ENCODE peak calls at places on chromosomes 3 and 15, in nine cellular contexts. Z, P, I, J, K, Y, M, W and F are unnamed samples.

GRCh38 chr15:81296673-81297072 is 27.3 kb downstream of the STARD5 start:
- DNase-seq in Z (peak; percentile 53), P (no peak), I (no peak), J (no peak), K (no peak), Y (no peak), M (peak; percentile 61), W (no peak), F (no peak)

GRCh38 chr15:32053717-32054116 is 23.4 kb downstream of the CHRNA7 start:
- DNase-seq in Z (no peak), P (no peak), I (no peak), J (no peak), K (no peak), Y (no peak), M (no peak), W (no peak), F (no peak)

GRCh38 chr3:190941694-190942280 is 79.3 kb upstream of the GMNC start:
- DNase-seq in Z (no peak), P (no peak), I (no peak), J (no peak), K (no peak), Y (no peak), M (no peak), W (no peak), F (no peak)

GRCh38 chr3:9226326-9226725 is 23.1 kb downstream of the SRGAP3 start:
- DNase-seq in Z (no peak), P (no peak), I (no peak), J (peak; percentile 69), K (no peak), Y (peak; percentile 75), M (peak; percentile 46), W (peak; percentile 88), F (peak; percentile 31)

GRCh38 chr3:83496459-83496858 is 1462.3 kb upstream of the CADM2 start:
- DNase-seq in Z (no peak), P (no peak), I (no peak), J (no peak), K (no peak), Y (no peak), M (no peak), W (no peak), F (no peak)

GRCh38 chr3:165518346-165518745 is 318.9 kb downstream of the BCHE start:
- DNase-seq in Z (no peak), P (no peak), I (no peak), J (peak; percentile 34), K (no peak), Y (peak; percentile 1), M (no peak), W (peak; percentile 13), F (no peak)

GRCh38 chr15:81492303-81492702 is 118.3 kb upstream of the TMC3 start:
- DNase-seq in Z (peak; percentile 25), P (no peak), I (no peak), J (peak; percentile 23), K (no peak), Y (peak; percentile 56), M (no peak), W (peak; percentile 93), F (peak; percentile 52)

GRCh38 chr3:172984938-172985337 is 156.1 kb downstream of the SPATA16 start:
- DNase-seq in Z (no peak), P (no peak), I (no peak), J (no peak), K (no peak), Y (no peak), M (no peak), W (no peak), F (no peak)

GRCh38 chr15:55222588-55222987 is 25.8 kb upstream of the RSL24D1 start:
- DNase-seq in Z (no peak), P (no peak), I (no peak), J (no peak), K (no peak), Y (no peak), M (no peak), W (no peak), F (no peak)

GRCh38 chr3:8579101-8579500 is 65.5 kb downstream of the SSUH2 start:
- DNase-seq in Z (no peak), P (no peak), I (no peak), J (no peak), K (no peak), Y (no peak), M (no peak), W (no peak), F (no peak)

GRCh38 chr15:58437531-58438105 is 5.8 kb downstream of the LIPC start:
- DNase-seq in Z (no peak), P (no peak), I (no peak), J (no peak), K (no peak), Y (no peak), M (no peak), W (no peak), F (no peak)

GRCh38 chr3:187648177-187648576 is 22.0 kb downstream of the SST start:
- DNase-seq in Z (no peak), P (no peak), I (no peak), J (no peak), K (no peak), Y (no peak), M (no peak), W (no peak), F (no peak)

GRCh38 chr15:88204584-88204983 is 52.0 kb downstream of the NTRK3 start:
- DNase-seq in Z (no peak), P (no peak), I (no peak), J (no peak), K (no peak), Y (no peak), M (no peak), W (no peak), F (no peak)

GRCh38 chr3:33144433-33144832 is 30.6 kb downstream of the CRTAP start:
- DNase-seq in Z (no peak), P (no peak), I (no peak), J (no peak), K (peak; percentile 81), Y (no peak), M (no peak), W (no peak), F (no peak)

GRCh38 chr3:41362638-41363559 is 163.6 kb downstream of the CTNNB1 start:
- DNase-seq in Z (no peak), P (no peak), I (no peak), J (no peak), K (peak; percentile 67), Y (peak; percentile 81), M (no peak), W (peak; percentile 32), F (no peak)

GRCh38 chr3:14921811-14922705 is 25.3 kb upstream of the NR2C2 start:
- DNase-seq in Z (no peak), P (no peak), I (no peak), J (no peak), K (no peak), Y (peak; percentile 10), M (no peak), W (peak; percentile 15), F (no peak)

GRCh38 chr3:14920536-14920935 is 26.8 kb upstream of the NR2C2 start:
- DNase-seq in Z (no peak), P (no peak), I (no peak), J (no peak), K (no peak), Y (no peak), M (no peak), W (no peak), F (no peak)

GRCh38 chr3:14921034-14921616 is 26.3 kb upstream of the NR2C2 start:
- DNase-seq in Z (peak; percentile 87), P (peak; percentile 88), I (peak; percentile 42), J (peak; percentile 38), K (peak; percentile 95), Y (peak; percentile 83), M (peak; percentile 83), W (peak; percentile 89), F (peak; percentile 81)

GRCh38 chr3:14915636-14916222 is 31.7 kb upstream of the NR2C2 start:
- DNase-seq in Z (no peak), P (no peak), I (no peak), J (no peak), K (no peak), Y (no peak), M (no peak), W (no peak), F (no peak)

DNA sequence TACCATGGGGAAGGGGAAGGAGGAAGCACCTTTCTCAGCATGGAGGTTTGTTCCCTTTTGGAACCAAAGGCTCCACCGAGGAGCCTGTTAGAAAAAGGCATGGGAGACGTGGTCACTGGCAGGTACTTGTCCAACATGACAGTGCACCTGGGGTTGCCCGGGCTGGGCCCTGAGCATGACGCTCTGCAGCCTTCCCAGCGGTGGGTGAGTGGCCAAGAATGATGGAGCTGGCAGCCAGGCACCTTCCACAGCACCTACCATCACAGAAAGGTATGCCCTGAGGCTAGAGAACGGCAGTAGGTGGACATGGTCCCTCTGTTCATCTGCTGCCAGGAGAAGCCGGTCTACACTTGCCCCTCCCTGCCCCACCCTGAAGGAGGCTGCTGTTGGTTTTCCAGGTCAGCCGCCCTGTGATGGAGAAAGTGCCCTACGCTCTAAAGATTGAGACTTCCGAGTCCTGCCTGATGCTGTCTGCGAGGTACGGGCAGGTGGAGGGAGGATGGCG is 29.0 kb upstream of the NR2C2 start:
- DNase-seq in Z (no peak), P (no peak), I (no peak), J (no peak), K (no peak), Y (no peak), M (no peak), W (no peak), F (no peak)
- TF ChIP-seq CTCF in Z (no peak), P (no peak), I (no peak), J (no peak), K (no peak), Y (no peak), M (no peak), W (no peak), F (no peak)

GRCh38 chr3:133828576-133829309 is 23.1 kb downstream of the SRPRB start:
- DNase-seq in Z (peak; percentile 46), P (no peak), I (no peak), J (no peak), K (peak; percentile 54), Y (no peak), M (no peak), W (no peak), F (no peak)
- H3K4me3 ChIP-seq in Z (no peak overlapping the region), P (no peak overlapping the region), I (no peak overlapping the region), J (no peak overlapping the region), K (no peak overlapping the region), Y (no peak overlapping the region), M (no peak overlapping the region), W (no peak overlapping the region), F (no peak overlapping the region)

GRCh38 chr3:115784739-115785571 is 161.6 kb downstream of the GAP43 start:
- DNase-seq in Z (no peak), P (no peak), I (no peak), J (no peak), K (no peak), Y (peak; percentile 94), M (no peak), W (peak; percentile 75), F (peak; percentile 98)
- TF ChIP-seq CTCF in Z (no peak), P (no peak), I (no peak), J (no peak), K (no peak), Y (no peak), M (peak; percentile 9), W (no peak), F (no peak)

DNA sequence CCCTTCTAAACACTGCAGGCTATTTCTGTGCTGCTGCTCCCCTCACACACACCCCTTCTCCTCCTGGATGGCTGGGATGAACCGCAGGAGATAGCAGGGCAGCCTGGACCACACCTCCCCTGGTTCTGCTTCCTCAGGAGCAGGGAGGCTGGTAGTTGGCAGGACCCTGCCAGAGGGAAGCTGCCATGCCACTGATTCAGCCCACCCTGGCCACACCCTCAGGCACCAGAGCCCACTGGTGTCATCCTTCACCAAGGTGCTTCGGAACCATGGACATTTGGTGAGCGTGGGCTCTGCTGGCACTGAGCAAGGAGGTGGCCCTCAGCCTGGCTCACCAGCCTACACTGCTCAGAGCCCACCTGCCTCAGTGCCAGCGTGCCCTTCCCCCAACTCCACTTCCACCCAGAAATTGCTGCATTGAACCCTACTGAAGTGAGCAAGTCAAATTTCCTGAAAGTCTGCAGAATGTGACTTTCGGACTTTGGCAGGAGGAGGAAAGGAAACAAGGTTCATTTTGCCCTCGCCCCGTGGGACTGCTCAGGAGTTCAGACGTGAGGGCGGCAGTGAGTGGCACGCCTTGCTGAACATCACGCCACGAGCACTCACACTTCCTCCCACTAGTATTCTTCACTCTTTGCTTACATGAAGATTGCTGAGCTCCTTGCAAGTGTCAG is 26.3 kb downstream of the BMF start:
- DNase-seq in Z (no peak), P (no peak), I (no peak), J (no peak), K (no peak), Y (no peak), M (no peak), W (no peak), F (no peak)
- H3K4me3 ChIP-seq in Z (peak overlapping the region; percentile 28), P (peak overlapping the region; percentile 29), I (peak overlapping the region; percentile 41), J (no peak overlapping the region), K (no peak overlapping the region), Y (peak overlapping the region; percentile 17), M (no peak overlapping the region), W (no peak overlapping the region), F (peak overlapping the region; percentile 54)